ENCODE peak calls at places on chromosomes 5 and 9, in eight cellular contexts. R is cardiac fibroblast; Y is transverse colon; D is CD4-positive, alpha-beta T cell; O is A549; H is upper lobe of right lung; W is neural progenitor cell; Q is tibial nerve. I is an unnamed sample.

GRCh38 chr9:133533878-133534277 is 626 bp upstream of the ADAMTSL2 start:
- DNase-seq in R (peak; percentile 8), Y (no peak), D (no peak), O (no peak), H (no peak), W (no peak), Q (no peak), I (no peak)

GRCh38 chr5:90168399-90168798 is 241.2 kb downstream of the CETN3 start:
- DNase-seq in R (no peak), Y (no peak), D (no peak), O (no peak), H (no peak), W (no peak), Q (no peak), I (no peak)

GRCh38 chr9:105132006-105132405 is 112.4 kb upstream of the SLC44A1 start:
- DNase-seq in R (no peak), Y (no peak), D (no peak), O (no peak), H (no peak), W (no peak), Q (no peak), I (no peak)

GRCh38 chr5:123814796-123815479 is 303.0 kb downstream of the CSNK1G3 start:
- DNase-seq in R (no peak), Y (no peak), D (no peak), O (no peak), H (no peak), W (no peak), Q (no peak), I (no peak)

GRCh38 chr5:67515020-67515689 is 318.6 kb upstream of the CD180 start:
- DNase-seq in R (no peak), Y (no peak), D (peak; percentile 22), O (no peak), H (no peak), W (no peak), Q (no peak), I (no peak)

GRCh38 chr9:2838356-2838983 is 5.4 kb downstream of the PUM3 start:
- DNase-seq in R (peak; percentile 25), Y (no peak), D (no peak), O (no peak), H (no peak), W (no peak), Q (no peak), I (no peak)

GRCh38 chr5:108687599-108688220 is 60.0 kb upstream of the FER start:
- DNase-seq in R (peak; percentile 6), Y (no peak), D (no peak), O (no peak), H (no peak), W (no peak), Q (no peak), I (no peak)

GRCh38 chr5:67267522-67268232 is 71.1 kb upstream of the CD180 start:
- DNase-seq in R (no peak), Y (peak; percentile 12), D (no peak), O (no peak), H (no peak), W (peak; percentile 24), Q (no peak), I (no peak)

GRCh38 chr5:42963412-42963811 is 76.7 kb downstream of the ANXA2R start:
- DNase-seq in R (no peak), Y (no peak), D (no peak), O (no peak), H (no peak), W (no peak), Q (no peak), I (no peak)

GRCh38 chr5:58094031-58094430 is 365.9 kb downstream of the PLK2 start:
- DNase-seq in R (peak; percentile 29), Y (no peak), D (no peak), O (peak; percentile 89), H (no peak), W (no peak), Q (no peak), I (no peak)

GRCh38 chr5:4994994-4995393 is 145.1 kb upstream of the ADAMTS16 start:
- DNase-seq in R (peak; percentile 16), Y (no peak), D (no peak), O (no peak), H (no peak), W (no peak), Q (no peak), I (no peak)

GRCh38 chr5:65029178-65029577 is 260.4 kb downstream of the CWC27 start:
- DNase-seq in R (peak; percentile 46), Y (no peak), D (no peak), O (no peak), H (no peak), W (no peak), Q (no peak), I (no peak)

GRCh38 chr9:120478208-120478607 is 101.8 kb downstream of the CDK5RAP2 start:
- DNase-seq in R (peak; percentile 72), Y (peak; percentile 41), D (no peak), O (peak; percentile 16), H (no peak), W (no peak), Q (no peak), I (no peak)

GRCh38 chr9:30575218-30575617 is 1809.2 kb upstream of the ACO1 start:
- DNase-seq in R (no peak), Y (no peak), D (no peak), O (no peak), H (peak; percentile 43), W (no peak), Q (no peak), I (no peak)

GRCh38 chr5:65623482-65623881 is 651 bp downstream of the TRIM23 start:
- DNase-seq in R (no peak), Y (no peak), D (no peak), O (no peak), H (no peak), W (peak; percentile 6), Q (no peak), I (no peak)

GRCh38 chr9:22111871-22112247 is 102.8 kb upstream of the CDKN2B start:
- DNase-seq in R (peak; percentile 78), Y (no peak), D (no peak), O (no peak), H (no peak), W (no peak), Q (no peak), I (no peak)

GRCh38 chr5:159855476-159856157 is 60.7 kb upstream of the ADRA1B start:
- DNase-seq in R (peak; percentile 58), Y (no peak), D (no peak), O (no peak), H (no peak), W (no peak), Q (no peak), I (no peak)

GRCh38 chr5:180823938-180824629 is 21.5 kb upstream of the MGAT1 start:
- DNase-seq in R (no peak), Y (no peak), D (no peak), O (no peak), H (no peak), W (no peak), Q (no peak), I (no peak)

GRCh38 chr9:14910178-14910805 is at the start of gene FREM1:
- DNase-seq in R (no peak), Y (peak; percentile 32), D (no peak), O (no peak), H (peak; percentile 66), W (peak; percentile 87), Q (peak; percentile 14), I (no peak)

GRCh38 chr5:145587308-145588071 is 247.7 kb downstream of the PRELID2 start:
- DNase-seq in R (peak; percentile 95), Y (no peak), D (no peak), O (peak; percentile 72), H (no peak), W (no peak), Q (no peak), I (no peak)

GRCh38 chr9:78272307-78272706 is 24.6 kb upstream of the PSAT1 start:
- DNase-seq in R (no peak), Y (no peak), D (no peak), O (no peak), H (no peak), W (no peak), Q (no peak), I (no peak)

GRCh38 chr9:120445974-120446373 is 134.0 kb downstream of the CDK5RAP2 start:
- DNase-seq in R (no peak), Y (no peak), D (no peak), O (peak; percentile 16), H (no peak), W (no peak), Q (no peak), I (no peak)

GRCh38 chr9:127917603-127918002 is 762 bp upstream of the ST6GALNAC4 start:
- DNase-seq in R (no peak), Y (peak; percentile 40), D (no peak), O (no peak), H (no peak), W (no peak), Q (no peak), I (no peak)

GRCh38 chr5:77867194-77867691 is 91.1 kb upstream of the TBCA start:
- DNase-seq in R (peak; percentile 63), Y (no peak), D (no peak), O (peak; percentile 30), H (no peak), W (no peak), Q (no peak), I (no peak)

GRCh38 chr5:77869115-77869798 is 93.1 kb upstream of the TBCA start:
- DNase-seq in R (no peak), Y (no peak), D (no peak), O (no peak), H (no peak), W (no peak), Q (no peak), I (no peak)

GRCh38 chr5:77866198-77866597 is 90.1 kb upstream of the TBCA start:
- DNase-seq in R (no peak), Y (no peak), D (no peak), O (no peak), H (no peak), W (no peak), Q (no peak), I (no peak)

GRCh38 chr5:77864997-77865396 is 88.9 kb upstream of the TBCA start:
- DNase-seq in R (no peak), Y (no peak), D (no peak), O (no peak), H (peak; percentile 82), W (no peak), Q (no peak), I (no peak)

GRCh38 chr5:77867914-77868313 is 91.8 kb upstream of the TBCA start:
- DNase-seq in R (no peak), Y (no peak), D (no peak), O (no peak), H (no peak), W (no peak), Q (no peak), I (no peak)
- TF ChIP-seq CTCF in R (no peak), Y (no peak), D (no peak), O (no peak), H (no peak), W (no peak), Q (no peak), I (peak; percentile 33)

GRCh38 chr5:18113724-18114123 is 479.5 kb downstream of the TAF11L14 start:
- DNase-seq in R (peak; percentile 17), Y (no peak), D (no peak), O (peak; percentile 73), H (no peak), W (peak; percentile 9), Q (no peak), I (no peak)
- TF ChIP-seq CTCF in R (no peak), Y (no peak), D (no peak), O (peak; percentile 83), H (peak; percentile 29), W (peak; percentile 39), Q (no peak), I (peak; percentile 58)

GRCh38 chr5:173689713-173690360 is 73.4 kb upstream of the BOD1 start:
- DNase-seq in R (no peak), Y (peak; percentile 31), D (no peak), O (peak; percentile 48), H (no peak), W (no peak), Q (no peak), I (no peak)
- TF ChIP-seq CTCF in R (no peak), Y (no peak), D (no peak), O (no peak), H (no peak), W (no peak), Q (no peak), I (no peak)

GRCh38 chr9:108864446-108864845 is 2.4 kb downstream of the ACTL7A start:
- DNase-seq in R (no peak), Y (no peak), D (no peak), O (no peak), H (no peak), W (peak; percentile 8), Q (no peak), I (no peak)
- TF ChIP-seq CTCF in R (no peak), Y (no peak), D (no peak), O (no peak), H (no peak), W (peak; percentile 28), Q (no peak), I (no peak)